ENCODE peak calls at places on chromosomes 1 and 21, in nine cellular contexts. P is fibroblast of lung, W is dorsolateral prefrontal cortex, T is A549, G is heart right ventricle, B is HCT116, M is pancreas, J is caudate nucleus, H is transverse colon. F is an unnamed sample.

GRCh38 chr1:7015022-7015421 is 229.8 kb downstream of the CAMTA1 start:
- DNase-seq in P (no peak), W (no peak), T (no peak), G (no peak), B (no peak), M (no peak), J (no peak), H (no peak), F (no peak)

GRCh38 chr1:235906436-235906835 is 39.7 kb upstream of the LYST start:
- DNase-seq in P (no peak), W (no peak), T (no peak), G (no peak), B (no peak), M (no peak), J (no peak), H (no peak), F (no peak)

GRCh38 chr21:40752125-40752524 is 94.8 kb downstream of the DSCAM start:
- DNase-seq in P (no peak), W (no peak), T (no peak), G (no peak), B (no peak), M (no peak), J (no peak), H (no peak), F (no peak)

GRCh38 chr1:163588796-163589195 is 267.0 kb downstream of the NUF2 start:
- DNase-seq in P (no peak), W (no peak), T (no peak), G (no peak), B (no peak), M (no peak), J (no peak), H (no peak), F (no peak)

GRCh38 chr1:115188680-115189395 is 99.5 kb upstream of the TSPAN2 start:
- DNase-seq in P (no peak), W (no peak), T (no peak), G (no peak), B (no peak), M (no peak), J (no peak), H (no peak), F (no peak)

GRCh38 chr1:206792939-206793607 is 20.8 kb upstream of the IL10 start:
- DNase-seq in P (peak), W (no peak), T (no peak), G (no peak), B (no peak), M (no peak), J (no peak), H (no peak), F (no peak)

GRCh38 chr1:19208710-19209438 is 1.2 kb downstream of the UBR4 start:
- DNase-seq in P (peak), W (no peak), T (no peak), G (no peak), B (no peak), M (no peak), J (no peak), H (no peak), F (no peak)

GRCh38 chr1:183871142-183871541 is 66.2 kb downstream of the RGL1 start:
- DNase-seq in P (peak), W (no peak), T (no peak), G (no peak), B (peak), M (no peak), J (no peak), H (no peak), F (peak)

GRCh38 chr1:209704584-209704983 is at the start of gene HSD11B1:
- DNase-seq in P (peak), W (peak), T (no peak), G (peak), B (no peak), M (no peak), J (peak), H (peak), F (no peak)

GRCh38 chr1:232142403-232143314 is 487.3 kb downstream of the SIPA1L2 start:
- DNase-seq in P (peak), W (peak), T (peak), G (no peak), B (no peak), M (no peak), J (no peak), H (peak), F (no peak)

GRCh38 chr21:43733060-43733459 is 14.1 kb downstream of the PDXK start:
- DNase-seq in P (no peak), W (no peak), T (no peak), G (no peak), B (no peak), M (no peak), J (no peak), H (no peak), F (no peak)

GRCh38 chr21:38434913-38435533 is 63.3 kb downstream of the ERG start:
- DNase-seq in P (peak), W (no peak), T (peak), G (no peak), B (no peak), M (no peak), J (no peak), H (no peak), F (no peak)

GRCh38 chr1:85230305-85230977 is 29.0 kb downstream of the C1orf52 start:
- DNase-seq in P (no peak), W (no peak), T (no peak), G (no peak), B (peak), M (no peak), J (no peak), H (no peak), F (no peak)

GRCh38 chr1:67646145-67647035 is 38.6 kb upstream of the GADD45A start:
- DNase-seq in P (peak), W (no peak), T (no peak), G (peak), B (no peak), M (peak), J (no peak), H (no peak), F (no peak)

GRCh38 chr21:46605759-46606426 is 1.0 kb upstream of the S100B start:
- DNase-seq in P (no peak), W (no peak), T (no peak), G (peak), B (no peak), M (no peak), J (no peak), H (peak), F (no peak)

GRCh38 chr1:228647523-228648444 is 87.5 kb upstream of the RHOU start:
- DNase-seq in P (peak), W (no peak), T (peak), G (peak), B (peak), M (peak), J (no peak), H (peak), F (peak)

GRCh38 chr1:212459656-212460055 is 26.9 kb downstream of the NENF start:
- DNase-seq in P (no peak), W (peak), T (no peak), G (no peak), B (no peak), M (no peak), J (peak), H (no peak), F (no peak)

GRCh38 chr21:23921670-23922418 is 1685.4 kb downstream of the MRPL39 start:
- DNase-seq in P (no peak), W (no peak), T (no peak), G (no peak), B (no peak), M (no peak), J (no peak), H (no peak), F (no peak)

GRCh38 chr1:4593106-4593505 is 61.3 kb upstream of the AJAP1 start:
- DNase-seq in P (no peak), W (no peak), T (no peak), G (no peak), B (no peak), M (no peak), J (no peak), H (no peak), F (no peak)

GRCh38 chr1:149936992-149937705 is 470 bp upstream of the MTMR11 start:
- DNase-seq in P (peak), W (no peak), T (peak), G (no peak), B (peak), M (no peak), J (no peak), H (peak), F (no peak)

GRCh38 chr21:45511661-45512431 is 30.4 kb downstream of the SLC19A1 start:
- DNase-seq in P (no peak), W (no peak), T (no peak), G (peak), B (no peak), M (peak), J (no peak), H (no peak), F (no peak)

GRCh38 chr1:215793210-215793609 is 226.1 kb downstream of the KCTD3 start:
- DNase-seq in P (peak), W (no peak), T (peak), G (no peak), B (no peak), M (no peak), J (no peak), H (no peak), F (no peak)

GRCh38 chr21:44766818-44767354 is 34.7 kb downstream of the UBE2G2 start:
- DNase-seq in P (no peak), W (no peak), T (no peak), G (no peak), B (no peak), M (no peak), J (no peak), H (no peak), F (no peak)

GRCh38 chr1:60916178-60916577 is 166.2 kb upstream of the NFIA start:
- DNase-seq in P (no peak), W (no peak), T (no peak), G (no peak), B (no peak), M (no peak), J (no peak), H (no peak), F (no peak)

GRCh38 chr1:65147424-65148177 is 402 bp upstream of the AK4 start:
- DNase-seq in P (no peak), W (peak), T (no peak), G (peak), B (no peak), M (peak), J (no peak), H (peak), F (no peak)

GRCh38 chr1:245748246-245748645 is 593.5 kb downstream of the KIF26B start:
- DNase-seq in P (no peak), W (no peak), T (no peak), G (no peak), B (no peak), M (no peak), J (no peak), H (no peak), F (no peak)

GRCh38 chr1:23148084-23148483 is 20.6 kb downstream of the LUZP1 start:
- DNase-seq in P (no peak), W (no peak), T (no peak), G (no peak), B (no peak), M (no peak), J (no peak), H (no peak), F (no peak)

GRCh38 chr21:33036430-33037162 is 10.9 kb downstream of the OLIG2 start:
- DNase-seq in P (peak), W (no peak), T (no peak), G (no peak), B (no peak), M (no peak), J (no peak), H (no peak), F (no peak)

GRCh38 chr1:14167889-14168288 is 430.6 kb upstream of the KAZN start:
- DNase-seq in P (no peak), W (no peak), T (no peak), G (no peak), B (no peak), M (no peak), J (no peak), H (no peak), F (no peak)

GRCh38 chr1:241992734-241993133 is 6.2 kb downstream of the MAP1LC3C start:
- DNase-seq in P (peak), W (no peak), T (no peak), G (no peak), B (no peak), M (no peak), J (no peak), H (no peak), F (no peak)

GRCh38 chr1:12246584-12246983 is 16.8 kb downstream of the VPS13D start:
- DNase-seq in P (no peak), W (no peak), T (no peak), G (no peak), B (no peak), M (no peak), J (no peak), H (no peak), F (no peak)

GRCh38 chr1:207079706-207080246 is 8.9 kb upstream of the C4BPB start:
- DNase-seq in P (no peak), W (no peak), T (no peak), G (no peak), B (no peak), M (no peak), J (no peak), H (no peak), F (no peak)

GRCh38 chr1:43304771-43305300 is 4.1 kb downstream of the TIE1 start:
- DNase-seq in P (no peak), W (no peak), T (no peak), G (no peak), B (no peak), M (peak), J (no peak), H (no peak), F (no peak)

GRCh38 chr1:43304287-43304615 is 3.5 kb downstream of the TIE1 start:
- DNase-seq in P (no peak), W (no peak), T (no peak), G (no peak), B (no peak), M (peak), J (no peak), H (no peak), F (no peak)

GRCh38 chr1:43303477-43304286 is 2.9 kb downstream of the TIE1 start:
- DNase-seq in P (no peak), W (no peak), T (no peak), G (no peak), B (no peak), M (peak), J (no peak), H (peak), F (no peak)

GRCh38 chr1:43302226-43302625 is 1.4 kb downstream of the TIE1 start:
- DNase-seq in P (no peak), W (no peak), T (no peak), G (no peak), B (no peak), M (peak), J (no peak), H (no peak), F (no peak)

DNA sequence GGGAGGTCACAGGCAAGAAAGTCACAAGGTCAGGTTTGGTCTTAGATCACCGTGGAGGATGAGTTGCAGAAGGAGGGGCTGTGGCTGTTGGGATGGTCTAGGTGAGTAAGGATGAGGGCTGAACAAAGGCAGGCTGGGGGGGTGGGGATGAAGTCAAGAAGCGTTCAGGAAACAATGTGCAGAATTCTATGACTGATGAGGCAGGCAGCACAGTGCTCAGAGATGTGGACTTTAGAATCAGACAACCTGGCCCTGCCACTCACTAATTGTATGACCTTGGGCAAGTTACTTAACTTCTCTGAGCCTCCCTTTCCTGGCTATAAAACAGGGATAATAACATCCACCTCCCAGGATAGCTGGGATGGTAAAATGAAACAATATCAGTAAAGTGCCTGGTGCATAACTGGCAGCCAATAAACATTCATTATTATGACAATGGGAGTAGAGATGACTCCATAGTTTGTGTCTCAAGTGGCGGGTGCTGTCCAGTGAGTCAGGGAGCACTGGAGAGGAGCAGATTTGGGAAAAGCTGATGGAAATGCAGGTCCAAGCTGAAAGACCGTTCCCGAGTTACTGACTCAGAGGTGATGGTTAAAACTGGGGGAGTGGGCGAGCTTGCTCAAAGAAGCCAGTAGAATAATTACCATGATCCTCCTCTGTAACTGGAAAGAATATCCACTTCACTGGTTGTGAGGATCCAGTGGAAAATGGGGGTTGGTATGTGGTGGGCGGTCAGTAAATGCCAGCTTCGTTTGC is 2.1 kb downstream of the TIE1 start:
- DNase-seq in P (no peak), W (no peak), T (no peak), G (no peak), B (no peak), M (peak), J (no peak), H (peak), F (no peak)
- H3K27ac ChIP-seq in P (no peak), W (peak), T (no peak), G (peak), B (no peak), M (no peak), J (peak), H (peak), F (no peak)

GRCh38 chr1:201890223-201890622 is 1.5 kb downstream of the SHISA4 start:
- DNase-seq in P (no peak), W (no peak), T (no peak), G (no peak), B (no peak), M (no peak), J (no peak), H (no peak), F (no peak)
- H3K27ac ChIP-seq in P (no peak), W (peak), T (no peak), G (no peak), B (no peak), M (no peak), J (no peak), H (no peak), F (no peak)

DNA sequence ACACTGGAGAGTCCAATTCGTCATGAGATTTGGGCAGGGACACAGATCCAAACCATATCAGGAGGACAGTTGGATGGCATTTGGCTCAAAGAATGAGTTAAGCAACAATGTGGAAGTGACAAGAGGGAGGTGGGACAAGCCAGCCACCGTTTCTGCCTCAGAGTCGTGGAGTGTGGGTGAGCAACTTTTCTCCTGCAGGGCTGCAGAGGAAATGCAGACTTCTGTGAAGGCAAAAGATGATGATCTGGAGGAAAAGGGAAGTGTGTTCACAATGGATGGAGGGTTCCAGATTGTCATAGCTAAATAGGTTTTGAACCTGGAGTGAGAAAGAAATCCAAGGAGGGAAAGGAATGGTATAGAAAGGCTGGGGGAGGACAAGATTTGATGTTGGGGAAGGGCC is 16.4 kb upstream of the KANK4 start:
- DNase-seq in P (no peak), W (no peak), T (no peak), G (no peak), B (no peak), M (no peak), J (no peak), H (no peak), F (no peak)
- H3K27ac ChIP-seq in P (no peak), W (no peak), T (no peak), G (no peak), B (no peak), M (no peak), J (no peak), H (no peak), F (no peak)

GRCh38 chr1:43298055-43298454 is 2.7 kb upstream of the TIE1 start:
- DNase-seq in P (no peak), W (no peak), T (no peak), G (no peak), B (no peak), M (no peak), J (no peak), H (no peak), F (no peak)
- H3K27ac ChIP-seq in P (no peak), W (peak), T (no peak), G (no peak), B (no peak), M (no peak), J (peak), H (no peak), F (no peak)

DNA sequence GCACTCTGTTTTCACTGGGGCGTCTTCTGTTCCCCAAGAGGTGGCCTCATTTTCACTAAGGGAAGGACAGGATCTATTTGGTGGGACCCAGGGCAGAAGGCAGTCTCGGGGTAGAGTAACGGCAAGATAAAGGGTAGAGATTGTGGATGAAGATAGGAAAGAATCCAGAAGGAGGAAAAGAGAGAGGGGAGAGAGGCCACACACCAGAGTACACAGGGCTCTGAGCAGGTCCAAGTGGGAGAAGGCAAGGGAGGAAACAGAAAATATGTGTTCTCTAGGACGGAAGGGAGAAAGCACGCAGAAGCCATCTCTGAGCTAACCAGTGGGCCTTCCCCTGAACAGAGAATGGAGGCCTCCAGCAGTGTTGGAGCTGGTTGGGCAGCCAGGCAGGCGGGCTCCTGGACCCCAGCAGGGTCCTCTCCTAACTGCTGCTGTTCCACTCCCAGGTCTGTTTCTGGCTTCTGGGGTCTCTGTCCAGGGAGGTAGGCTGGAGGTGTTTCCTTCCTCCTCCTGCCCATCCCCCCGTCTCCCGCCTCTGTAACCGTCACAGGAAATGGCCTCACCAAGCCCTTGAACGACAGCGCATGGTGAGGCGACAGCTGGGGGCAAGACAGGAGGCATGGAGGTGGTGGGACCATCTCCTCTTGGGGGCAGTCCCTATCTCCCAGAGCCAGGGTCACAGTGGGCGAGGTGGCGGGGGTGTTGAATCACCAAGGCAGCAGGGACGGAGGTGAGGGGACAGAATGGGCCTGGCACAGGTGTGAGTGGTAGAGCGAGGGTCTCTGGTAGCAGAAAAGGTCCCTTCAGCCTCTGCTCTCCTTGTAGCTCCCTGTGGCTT is 649 bp downstream of the PTPN7 start:
- DNase-seq in P (no peak), W (no peak), T (no peak), G (no peak), B (no peak), M (no peak), J (no peak), H (peak), F (no peak)
- H3K27ac ChIP-seq in P (no peak), W (no peak), T (no peak), G (no peak), B (no peak), M (no peak), J (peak), H (peak), F (no peak)

GRCh38 chr1:53837924-53838653 is at the start of gene NDC1:
- DNase-seq in P (peak), W (peak), T (peak), G (peak), B (peak), M (peak), J (peak), H (peak), F (peak)

GRCh38 chr1:53833393-53833792 is 4.7 kb downstream of the NDC1 start:
- DNase-seq in P (no peak), W (no peak), T (no peak), G (no peak), B (no peak), M (no peak), J (no peak), H (no peak), F (no peak)

GRCh38 chr1:53834776-53835175 is 3.3 kb downstream of the NDC1 start:
- DNase-seq in P (no peak), W (no peak), T (no peak), G (no peak), B (no peak), M (no peak), J (no peak), H (no peak), F (no peak)

GRCh38 chr1:53838654-53838974 is 518 bp upstream of the NDC1 start:
- DNase-seq in P (no peak), W (no peak), T (no peak), G (no peak), B (no peak), M (no peak), J (no peak), H (no peak), F (no peak)

DNA sequence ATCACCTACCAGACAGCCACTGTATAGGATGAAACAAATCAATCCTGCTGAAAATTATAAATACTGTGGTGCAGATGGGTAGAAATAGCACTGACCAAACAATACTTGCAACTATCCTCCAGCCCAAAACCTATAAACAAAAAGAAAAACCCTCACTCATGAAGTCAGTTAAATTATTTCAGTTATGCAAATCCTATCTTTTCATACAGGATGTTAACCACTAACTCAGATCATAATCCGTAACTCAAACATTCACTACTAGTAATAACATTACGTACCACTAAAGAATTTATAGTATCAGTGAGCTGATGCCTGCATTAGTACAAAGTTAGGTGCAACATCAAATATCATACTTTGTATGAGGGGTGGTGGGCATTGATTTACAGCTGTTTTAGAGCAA is 2.6 kb downstream of the NDC1 start:
- DNase-seq in P (no peak), W (no peak), T (no peak), G (no peak), B (no peak), M (no peak), J (no peak), H (no peak), F (no peak)
- H3K27ac ChIP-seq in P (no peak), W (no peak), T (no peak), G (no peak), B (no peak), M (no peak), J (no peak), H (no peak), F (peak)

F was measured in Panc1.